ENCODE peak calls at places on chromosomes 7 and 10, in six cellular contexts. R, E, N, Y, B and J are unnamed samples.

GRCh38 chr10:111083222-111084095 is 6.6 kb downstream of the ADRA2A start:
- DNase-seq in B (no peak), Y (no peak), R (no peak), N (no peak), E (peak; percentile 41), J (no peak)

GRCh38 chr7:39567294-39567693 is 1.1 kb downstream of the YAE1 start:
- DNase-seq in E (no peak), N (no peak), R (peak; percentile 51), Y (no peak), B (no peak), J (no peak)

GRCh38 chr10:27742926-27743735 is 2.5 kb downstream of the MKX start:
- DNase-seq in R (peak; percentile 71), Y (peak; percentile 42), N (peak; percentile 16), E (peak; percentile 86), B (peak; percentile 59), J (peak; percentile 37)

GRCh38 chr10:31875608-31876007 is 53.0 kb downstream of the ARHGAP12 start:
- DNase-seq in B (no peak), Y (no peak), R (no peak), N (no peak), E (no peak), J (no peak)

GRCh38 chr10:72561745-72562166 is 64.1 kb downstream of the MICU1 start:
- DNase-seq in R (no peak), E (no peak), Y (no peak), B (no peak), N (no peak), J (no peak)

GRCh38 chr10:88097092-88097894 is 233.9 kb downstream of the PTEN start:
- DNase-seq in R (peak; percentile 22), E (no peak), Y (no peak), B (no peak), N (no peak), J (no peak)

GRCh38 chr10:10911471-10911921 is 106.2 kb upstream of the CELF2 start:
- DNase-seq in N (peak; percentile 60), Y (peak; percentile 83), B (peak; percentile 88), R (peak; percentile 89), E (peak; percentile 73), J (peak; percentile 80)

GRCh38 chr10:87715727-87716670 is 56.3 kb downstream of the PAPSS2 start:
- DNase-seq in R (no peak), E (no peak), B (no peak), Y (no peak), N (no peak), J (no peak)

GRCh38 chr10:113285291-113285690 is 267.6 kb upstream of the HABP2 start:
- DNase-seq in B (no peak), N (no peak), Y (no peak), R (peak; percentile 44), E (no peak), J (no peak)

GRCh38 chr7:139739863-139740597 is 37.8 kb downstream of the HIPK2 start:
- DNase-seq in E (no peak), N (peak; percentile 63), B (no peak), R (no peak), Y (no peak), J (no peak)

GRCh38 chr10:14798631-14799030 is 23.9 kb upstream of the FAM107B start:
- DNase-seq in N (no peak), Y (no peak), B (no peak), E (no peak), R (no peak), J (no peak)
- H3K4me1 ChIP-seq in N (no peaks in the 10 kb centered on the region), Y (no peaks in the 10 kb centered on the region), B (no peaks in the 10 kb centered on the region), E (no peaks in the 10 kb centered on the region), R (no peaks in the 10 kb centered on the region), J (no peaks in the 10 kb centered on the region)

GRCh38 chr7:142805350-142806020 is 34.7 kb downstream of the PRSS2 start:
- DNase-seq in Y (no peak), E (no peak), N (no peak), R (no peak), B (no peak), J (no peak)
- H3K4me1 ChIP-seq in Y (no peaks in the 10 kb centered on the region), E (peaks cover 6% of the 10 kb centered on the region), N (no peaks in the 10 kb centered on the region), R (no peaks in the 10 kb centered on the region), B (no peaks in the 10 kb centered on the region), J (no peaks in the 10 kb centered on the region)

GRCh38 chr7:148906707-148907498 is 22.8 kb upstream of the EZH2 start:
- DNase-seq in Y (no peak), R (no peak), N (no peak), B (no peak), E (no peak), J (no peak)
- H3K4me1 ChIP-seq in Y (no peaks in the 10 kb centered on the region), R (no peaks in the 10 kb centered on the region), N (no peaks in the 10 kb centered on the region), B (no peaks in the 10 kb centered on the region), E (no peaks in the 10 kb centered on the region), J (no peaks in the 10 kb centered on the region)

DNA sequence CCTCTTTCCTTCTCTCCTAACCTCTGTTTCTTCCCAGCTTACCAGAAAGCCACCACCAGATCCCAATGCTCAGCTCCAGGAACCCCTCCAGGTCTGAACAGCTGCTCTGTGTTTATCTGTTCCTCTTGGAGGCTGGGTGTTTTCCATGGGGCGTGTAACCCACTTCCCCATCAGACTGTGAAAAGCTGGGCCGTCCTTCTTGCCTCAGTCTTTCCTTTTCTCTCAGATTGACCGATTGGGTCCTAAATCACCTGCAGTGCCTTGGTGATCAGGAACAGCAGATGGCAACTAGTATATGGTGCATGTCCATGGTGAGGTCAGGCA is 4.8 kb downstream of the SH3PXD2A start:
- DNase-seq in B (no peak), N (peak; percentile 38), Y (no peak), R (no peak), E (no peak), J (no peak)
- H3K4me1 ChIP-seq in B (peaks cover 2% of the 10 kb centered on the region), N (peaks cover 86% of the 10 kb centered on the region), Y (no peaks in the 10 kb centered on the region), R (peaks cover 54% of the 10 kb centered on the region), E (peaks cover 13% of the 10 kb centered on the region), J (peaks cover 79% of the 10 kb centered on the region)

GRCh38 chr10:89330537-89330936 is 2.7 kb downstream of the IFIT3 start:
- DNase-seq in B (no peak), Y (no peak), N (no peak), R (no peak), E (no peak), J (no peak)

GRCh38 chr10:89332718-89333281 is 5.0 kb downstream of the IFIT3 start:
- DNase-seq in Y (no peak), N (no peak), E (no peak), B (no peak), R (peak; percentile 34), J (no peak)

GRCh38 chr10:89327803-89328441 is at the start of gene IFIT3:
- DNase-seq in B (peak; percentile 80), E (no peak), Y (peak; percentile 65), R (peak; percentile 92), N (peak; percentile 64), J (peak; percentile 67)

GRCh38 chr10:89337493-89337892 is 9.7 kb downstream of the IFIT3 start:
- DNase-seq in B (no peak), E (no peak), N (no peak), R (peak; percentile 64), Y (no peak), J (no peak)

DNA sequence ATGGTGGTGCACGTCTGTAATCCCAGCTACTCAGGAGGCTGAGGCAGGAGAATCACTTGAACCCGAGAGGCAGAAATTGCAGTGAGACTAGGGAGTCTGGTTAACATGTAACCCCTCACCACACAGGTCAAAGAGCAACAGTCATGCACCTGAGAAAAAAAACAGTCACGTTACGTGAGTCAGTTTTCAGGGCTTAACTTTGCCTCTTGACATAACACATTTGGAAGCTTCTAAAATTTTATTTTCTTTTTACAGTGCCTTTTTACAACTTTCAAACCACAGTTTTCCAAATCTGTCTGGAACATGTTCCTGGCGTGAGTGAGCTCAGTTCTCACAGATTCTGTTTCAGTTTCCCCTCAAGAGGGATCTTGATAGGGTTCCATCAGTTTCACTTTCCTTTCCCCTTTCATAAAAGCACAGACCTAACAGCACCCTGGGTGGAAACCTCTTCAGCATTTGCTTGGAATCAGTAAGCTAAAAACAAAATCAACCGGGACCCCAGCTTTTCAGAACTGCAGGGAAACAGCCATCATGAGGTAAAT is 4.4 kb downstream of the IFIT3 start:
- DNase-seq in R (peak; percentile 75), B (no peak), N (no peak), Y (no peak), E (no peak), J (no peak)
- H3K4me1 ChIP-seq in R (peaks cover 34% of the 10 kb centered on the region), B (peaks cover 7% of the 10 kb centered on the region), N (peaks cover 91% of the 10 kb centered on the region), Y (peaks cover 6% of the 10 kb centered on the region), E (peaks cover 25% of the 10 kb centered on the region), J (peaks cover 90% of the 10 kb centered on the region)

GRCh38 chr10:125133706-125134482 is 26.5 kb downstream of the CTBP2 start:
- DNase-seq in E (no peak), R (no peak), N (no peak), B (no peak), Y (no peak), J (no peak)
- H3K4me1 ChIP-seq in E (peaks cover 12% of the 10 kb centered on the region), R (no peaks in the 10 kb centered on the region), N (peaks cover 92% of the 10 kb centered on the region), B (no peaks in the 10 kb centered on the region), Y (no peaks in the 10 kb centered on the region), J (peaks cover 51% of the 10 kb centered on the region)

GRCh38 chr7:131080754-131081153 is 246.9 kb upstream of the MKLN1 start:
- DNase-seq in Y (no peak), E (no peak), N (no peak), R (no peak), B (no peak), J (no peak)

GRCh38 chr7:131076711-131077170 is 250.9 kb upstream of the MKLN1 start:
- DNase-seq in B (no peak), R (peak; percentile 70), N (no peak), Y (no peak), E (no peak), J (no peak)

GRCh38 chr7:131075406-131075805 is 252.3 kb upstream of the MKLN1 start:
- DNase-seq in R (no peak), E (no peak), B (no peak), Y (no peak), N (no peak), J (no peak)

GRCh38 chr7:131076032-131076431 is 251.6 kb upstream of the MKLN1 start:
- DNase-seq in R (peak; percentile 92), E (no peak), B (no peak), N (no peak), Y (no peak), J (no peak)

GRCh38 chr7:131077735-131078134 is 249.9 kb upstream of the MKLN1 start:
- DNase-seq in N (no peak), E (no peak), Y (no peak), R (no peak), B (no peak), J (no peak)
- H3K4me1 ChIP-seq in N (peaks cover 91% of the 10 kb centered on the region), E (peaks cover 2% of the 10 kb centered on the region), Y (no peaks in the 10 kb centered on the region), R (peaks cover 50% of the 10 kb centered on the region), B (peaks cover 5% of the 10 kb centered on the region), J (peaks cover 11% of the 10 kb centered on the region)

DNA sequence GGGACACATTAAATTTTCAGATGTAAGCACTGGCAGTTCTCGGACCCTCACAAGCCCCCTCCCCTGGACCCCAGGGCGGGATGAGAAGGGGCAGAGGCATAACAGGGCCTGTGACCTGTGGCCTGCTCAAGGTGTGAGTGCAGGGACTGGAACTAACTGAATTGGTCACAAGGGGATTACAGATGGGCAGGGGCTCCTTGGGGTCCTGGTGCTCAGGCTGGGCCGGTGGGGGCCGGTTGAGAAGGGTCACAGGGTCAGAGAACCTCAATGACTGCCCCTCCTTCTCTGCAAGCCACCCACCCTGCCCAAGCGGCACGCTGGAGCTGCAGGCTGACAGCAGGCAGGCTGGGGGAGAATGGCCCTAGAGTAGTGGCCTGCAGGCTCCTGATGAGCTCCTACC is 80.8 kb upstream of the PCBD1 start:
- DNase-seq in B (no peak), Y (no peak), R (no peak), E (no peak), N (no peak), J (no peak)
- H3K4me1 ChIP-seq in B (no peaks in the 10 kb centered on the region), Y (no peaks in the 10 kb centered on the region), R (no peaks in the 10 kb centered on the region), E (no peaks in the 10 kb centered on the region), N (no peaks in the 10 kb centered on the region), J (no peaks in the 10 kb centered on the region)

GRCh38 chr7:143413123-143413522 is 4.5 kb upstream of the EPHA1 start:
- DNase-seq in E (no peak), B (no peak), R (no peak), Y (no peak), N (no peak), J (no peak)
- H3K4me1 ChIP-seq in E (no peaks in the 10 kb centered on the region), B (no peaks in the 10 kb centered on the region), R (peaks cover 15% of the 10 kb centered on the region), Y (peaks cover 23% of the 10 kb centered on the region), N (peaks cover 31% of the 10 kb centered on the region), J (peaks cover 9% of the 10 kb centered on the region)